ENCODE peak calls at places on chromosomes 4 and X, in six cellular contexts. Y is HCT116, L is Panc1, B is A549, F is GM12878, P is K562. H is an unnamed sample.

GRCh38 chr4:26830016-26830415 is 30.6 kb upstream of the STIM2 start:
- DNase-seq in L (no peak), F (no peak), Y (no peak), P (no peak), B (no peak), H (no peak)

GRCh38 chr4:56757270-56757746 is 64.2 kb downstream of the SPINK2 start:
- DNase-seq in F (no peak), L (no peak), Y (no peak), P (no peak), B (peak), H (no peak)

GRCh38 chr4:2366252-2367192 is 51.9 kb downstream of the ZFYVE28 start:
- DNase-seq in B (no peak), F (no peak), P (no peak), L (no peak), Y (no peak), H (no peak)

GRCh38 chrX:149521438-149521837 is 16.3 kb upstream of the IDS start:
- DNase-seq in Y (no peak), F (no peak), L (no peak), P (no peak), B (no peak), H (no peak)

GRCh38 chr4:60128916-60129315 is 1071.2 kb upstream of the ADGRL3 start:
- DNase-seq in F (no peak), L (no peak), Y (no peak), B (no peak), P (no peak), H (no peak)

GRCh38 chr4:55125087-55125721 is at the start of gene KDR:
- DNase-seq in B (no peak), L (no peak), P (peak), Y (no peak), F (no peak), H (no peak)

GRCh38 chrX:47217121-47217851 is 1.2 kb upstream of the CDK16 start:
- DNase-seq in B (peak), F (no peak), L (no peak), Y (no peak), P (peak), H (no peak)

GRCh38 chr4:89509708-89510269 is 202.2 kb upstream of the GPRIN3 start:
- DNase-seq in F (peak), L (no peak), B (no peak), Y (no peak), P (no peak), H (no peak)

GRCh38 chr4:6201580-6202091 is 1.3 kb upstream of the JAKMIP1 start:
- DNase-seq in B (no peak), L (no peak), P (peak), F (no peak), Y (no peak), H (no peak)

GRCh38 chrX:3548743-3549441 is 164.6 kb downstream of the PRKX start:
- DNase-seq in Y (peak), B (peak), F (no peak), L (no peak), P (no peak), H (peak)

GRCh38 chr4:105304085-105304484 is 157.4 kb downstream of the TET2 start:
- DNase-seq in P (no peak), L (no peak), B (no peak), Y (no peak), F (no peak), H (no peak)
- TF ChIP-seq REST in P (no peak), L (no peak), B (no peak), Y (no peak), F (no peak), H (no peak)

GRCh38 chr4:182825786-182826185 is 91.4 kb downstream of the DCTD start:
- DNase-seq in Y (no peak), L (no peak), F (no peak), B (no peak), P (no peak), H (no peak)
- TF ChIP-seq REST in Y (no peak), L (no peak), F (no peak), B (no peak), P (no peak), H (no peak)

GRCh38 chr4:40669504-40669903 is 39.8 kb upstream of the RBM47 start:
- DNase-seq in F (peak), Y (no peak), P (no peak), L (no peak), B (no peak), H (no peak)

GRCh38 chr4:40678421-40678820 is 48.8 kb upstream of the RBM47 start:
- DNase-seq in P (no peak), B (no peak), Y (no peak), L (no peak), F (no peak), H (no peak)

GRCh38 chr4:40675166-40675565 is 45.5 kb upstream of the RBM47 start:
- DNase-seq in L (no peak), P (no peak), B (no peak), Y (no peak), F (no peak), H (no peak)

GRCh38 chr4:40672528-40673522 is 43.2 kb upstream of the RBM47 start:
- DNase-seq in F (peak), P (peak), Y (peak), B (peak), L (no peak), H (peak)
- TF ChIP-seq REST in F (no peak), P (no peak), Y (no peak), B (no peak), L (no peak), H (no peak)

DNA sequence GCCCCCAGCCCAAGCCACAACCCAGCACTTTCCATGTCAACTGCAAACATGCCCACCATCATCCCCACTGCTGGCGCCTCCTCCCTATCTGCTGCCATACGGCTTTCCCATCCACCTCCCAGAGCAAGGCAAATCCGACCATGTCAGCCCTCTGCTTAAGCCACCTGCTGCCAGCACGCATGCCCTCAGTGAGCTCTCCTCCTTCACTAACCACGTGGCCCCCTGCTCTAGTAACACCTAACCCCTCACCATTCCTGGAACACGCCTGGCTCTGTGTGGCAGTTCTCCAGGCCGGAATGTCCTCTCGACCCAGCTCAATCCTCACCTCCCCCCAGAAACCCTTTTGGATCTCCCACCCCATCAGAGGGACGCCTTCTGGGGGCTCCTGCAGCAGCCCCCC is 17.4 kb downstream of the BCAP31 start:
- DNase-seq in F (no peak), L (no peak), B (no peak), Y (no peak), P (no peak), H (no peak)
- TF ChIP-seq REST in F (no peak), L (no peak), B (no peak), Y (no peak), P (no peak), H (no peak)

GRCh38 chr4:149296503-149296902 is 519.1 kb downstream of the IQCM start:
- DNase-seq in P (no peak), Y (no peak), B (no peak), F (no peak), L (no peak), H (no peak)
- TF ChIP-seq REST in P (no peak), Y (no peak), B (no peak), F (no peak), L (no peak), H (no peak)

GRCh38 chr4:25095756-25096552 is 64.3 kb downstream of the SEPSECS start:
- DNase-seq in B (no peak), L (no peak), F (no peak), Y (no peak), P (no peak), H (no peak)
- TF ChIP-seq REST in B (no peak), L (no peak), F (no peak), Y (no peak), P (no peak), H (no peak)

GRCh38 chr4:47287735-47288134 is 175.8 kb downstream of the COMMD8 start:
- DNase-seq in L (no peak), B (no peak), P (no peak), F (peak), Y (no peak), H (no peak)
- TF ChIP-seq REST in L (no peak), B (no peak), P (no peak), F (no peak), Y (no peak), H (no peak)

GRCh38 chrX:107355533-107355932 is 93.9 kb upstream of the FRMPD3 start:
- DNase-seq in L (no peak), Y (no peak), F (no peak), P (no peak), B (no peak), H (no peak)

GRCh38 chrX:107360788-107361360 is 88.6 kb upstream of the FRMPD3 start:
- DNase-seq in B (no peak), Y (no peak), P (no peak), F (no peak), L (no peak), H (no peak)
- TF ChIP-seq REST in B (no peak), Y (no peak), P (no peak), F (no peak), L (no peak), H (no peak)

DNA sequence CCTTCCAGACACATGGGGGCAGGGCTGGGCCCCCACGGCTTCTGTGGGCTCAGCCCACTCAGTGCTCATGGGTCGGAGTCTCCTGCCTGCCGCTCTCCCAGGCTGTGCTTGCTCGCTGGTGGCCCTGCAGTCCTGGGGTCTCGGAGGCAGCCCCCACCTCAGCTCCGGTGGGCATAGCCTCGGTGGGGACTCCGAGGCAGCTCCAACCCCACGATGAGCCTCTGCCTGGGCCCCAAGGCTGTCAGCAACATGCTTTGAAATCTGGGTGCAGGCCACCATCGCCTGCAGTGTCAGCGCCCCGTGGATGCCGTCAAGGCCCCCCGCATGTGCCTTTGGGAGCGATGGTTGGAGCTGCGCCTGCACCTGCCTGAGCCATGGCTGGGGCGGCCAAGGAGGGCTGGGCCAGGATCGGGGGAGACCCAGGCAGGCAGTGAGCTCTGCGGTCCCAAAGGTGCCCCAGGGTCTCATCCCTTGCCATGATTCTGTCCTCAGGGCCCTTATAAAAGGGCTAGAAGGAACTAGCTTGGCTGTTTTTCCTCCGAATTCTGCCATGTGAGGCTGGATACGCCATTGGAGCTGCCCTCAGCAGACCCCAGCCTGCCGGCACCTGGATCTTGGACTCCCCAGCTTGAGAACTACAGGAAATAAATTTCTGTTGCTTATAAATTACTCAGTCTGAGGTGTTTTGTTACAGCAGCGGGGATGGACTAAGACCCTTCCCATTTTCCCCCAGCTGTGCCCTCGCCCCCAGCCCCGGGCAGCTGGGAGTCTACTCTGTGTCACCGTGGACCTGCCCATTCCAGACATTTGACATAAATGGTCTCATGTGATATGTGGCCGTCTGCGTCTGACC is 30.4 kb upstream of the SPON2 start:
- DNase-seq in B (no peak), Y (no peak), F (no peak), P (no peak), L (no peak), H (no peak)
- TF ChIP-seq REST in B (no peak), Y (no peak), F (no peak), P (no peak), L (no peak), H (no peak)

GRCh38 chrX:132272826-132273225 is 53.6 kb upstream of the RAP2C start:
- DNase-seq in L (no peak), Y (no peak), B (no peak), F (no peak), P (no peak), H (no peak)
- TF ChIP-seq REST in L (no peak), Y (no peak), B (no peak), F (no peak), P (no peak), H (no peak)